ENCODE peak calls at places on chromosome 6, in eight cellular contexts. Y, J, O, M, K, N, Q and E are unnamed samples.

GRCh38 chr6:12973302-12973865 is 256.8 kb downstream of the PHACTR1 start:
- DNase-seq in O (no peak), J (no peak), N (no peak), Q (no peak), Y (no peak), M (peak; percentile 49), K (no peak), E (no peak)

GRCh38 chr6:47343631-47344421 is 34.1 kb upstream of the TNFRSF21 start:
- DNase-seq in Y (no peak), N (peak; percentile 2), J (no peak), M (no peak), K (no peak), O (no peak), Q (no peak), E (no peak)

GRCh38 chr6:147578883-147579282 is 70.4 kb downstream of the SAMD5 start:
- DNase-seq in M (peak; percentile 73), N (no peak), O (no peak), Q (no peak), J (no peak), K (no peak), Y (no peak), E (no peak)

GRCh38 chr6:128690063-128690462 is 169.7 kb upstream of the PTPRK start:
- DNase-seq in Q (no peak), J (no peak), M (no peak), O (no peak), N (no peak), Y (no peak), K (no peak), E (no peak)

GRCh38 chr6:43771210-43771857 is 1.3 kb downstream of the VEGFA start:
- DNase-seq in O (peak; percentile 73), K (peak; percentile 47), N (peak; percentile 45), J (peak; percentile 47), Y (no peak), M (peak; percentile 31), Q (peak; percentile 85), E (no peak)

GRCh38 chr6:147508073-147508870 is at the start of gene SAMD5:
- DNase-seq in J (peak; percentile 35), K (no peak), N (peak; percentile 69), Y (peak; percentile 20), Q (peak; percentile 61), O (peak; percentile 71), M (peak; percentile 45), E (no peak)

GRCh38 chr6:112618796-112619195 is 271.7 kb downstream of the RFPL4B start:
- DNase-seq in K (no peak), N (peak; percentile 46), J (no peak), Q (no peak), M (no peak), Y (no peak), O (no peak), E (no peak)

GRCh38 chr6:160217073-160217472 is 41.5 kb downstream of the SLC22A2 start:
- DNase-seq in O (no peak), Q (no peak), Y (no peak), K (no peak), N (no peak), M (no peak), J (no peak), E (no peak)

GRCh38 chr6:10684618-10685017 is 9.8 kb downstream of the C6orf52 start:
- DNase-seq in N (no peak), Y (no peak), K (no peak), J (no peak), Q (no peak), O (no peak), M (no peak), E (no peak)

GRCh38 chr6:19834858-19835257 is 2.3 kb upstream of the ID4 start:
- DNase-seq in K (no peak), N (no peak), O (no peak), J (no peak), M (no peak), Q (no peak), Y (no peak), E (no peak)

GRCh38 chr6:146915671-146916127 is 288.5 kb upstream of the STXBP5 start:
- DNase-seq in M (peak; percentile 80), K (no peak), O (no peak), J (no peak), N (no peak), Q (no peak), Y (no peak), E (no peak)

GRCh38 chr6:144931172-144932035 is 646.3 kb downstream of the UTRN start:
- DNase-seq in N (peak; percentile 64), K (peak; percentile 20), J (peak; percentile 27), Y (no peak), O (no peak), Q (no peak), M (peak; percentile 42), E (no peak)

GRCh38 chr6:5401845-5402738 is 140.8 kb downstream of the FARS2 start:
- DNase-seq in J (no peak), N (no peak), O (no peak), K (no peak), Q (no peak), M (peak; percentile 32), Y (no peak), E (no peak)

DNA sequence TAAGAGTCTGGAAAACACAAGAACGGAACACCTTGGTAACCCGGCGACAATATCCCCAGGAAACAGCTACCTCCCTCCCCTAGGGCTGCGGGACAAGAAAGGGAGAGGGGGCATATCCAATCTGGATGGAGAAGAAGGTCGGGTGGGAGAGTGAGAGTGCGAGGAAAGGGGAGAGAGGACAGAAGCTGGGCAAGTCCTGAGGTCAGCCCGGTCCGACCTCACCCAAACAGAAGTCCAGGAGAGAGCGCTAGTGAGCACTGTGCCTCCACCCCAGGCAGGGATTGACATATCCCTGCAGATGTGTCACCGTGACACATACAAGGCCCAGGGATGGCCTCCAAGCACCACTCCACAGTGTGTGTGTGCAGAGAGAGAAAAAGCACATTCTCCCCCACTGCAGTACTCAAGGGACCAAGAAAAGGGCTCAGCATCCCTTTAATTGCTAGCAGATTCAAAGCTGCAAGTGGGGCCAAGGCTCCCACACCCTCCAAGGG is 3.3 kb downstream of the PXDC1 start:
- DNase-seq in M (peak; percentile 73), N (peak; percentile 64), J (no peak), O (peak; percentile 66), Q (peak; percentile 85), Y (peak; percentile 24), K (peak; percentile 20), E (peak; percentile 34)
- H3K4me3 ChIP-seq in M (no peak overlapping the region), N (no peak overlapping the region), J (no peak overlapping the region), O (peak overlapping the region; percentile 97), Q (peak overlapping the region; percentile 98), Y (peak overlapping the region; percentile 65), K (no peak overlapping the region), E (no peak overlapping the region)

DNA sequence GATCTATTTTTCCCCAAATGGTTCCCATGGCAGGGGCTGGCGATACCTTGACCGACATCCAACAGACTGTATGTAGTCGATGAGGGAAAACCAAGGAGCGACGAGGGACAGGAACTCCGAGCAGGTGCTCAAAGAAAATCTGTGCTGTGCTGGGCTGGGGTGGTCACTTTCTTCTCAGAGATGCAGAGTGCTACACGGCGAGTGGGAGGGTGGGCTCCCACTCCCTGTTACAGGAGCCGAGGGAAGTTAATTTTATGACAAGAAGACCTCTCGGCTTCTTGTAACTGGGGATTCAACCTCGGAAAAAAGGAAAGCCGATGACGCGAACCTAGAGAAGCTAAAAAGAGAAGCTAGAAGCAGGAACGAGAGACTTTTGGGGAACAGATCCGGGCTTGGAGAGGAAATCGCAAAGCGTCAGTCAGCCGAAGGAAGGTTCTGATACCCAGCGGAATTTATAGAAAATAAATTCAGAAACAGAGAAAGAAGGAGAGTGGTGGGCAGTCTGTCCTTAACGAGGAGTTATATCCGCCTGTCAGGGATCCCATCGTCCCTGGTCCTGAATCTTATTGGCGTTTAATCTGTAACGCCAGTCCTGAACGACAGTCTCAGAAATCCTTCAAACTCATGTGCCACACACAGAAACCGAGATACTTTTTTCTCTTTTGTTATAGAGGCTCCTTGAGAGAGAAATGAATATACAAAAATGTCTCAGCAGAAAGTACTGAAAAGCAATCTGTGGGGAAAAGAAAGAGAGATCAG is 84.6 kb upstream of the ZNF322 start:
- DNase-seq in K (no peak), Q (no peak), Y (no peak), O (no peak), M (no peak), J (no peak), N (no peak), E (no peak)
- H3K4me3 ChIP-seq in K (no peak overlapping the region), Q (no peak overlapping the region), Y (peak overlapping the region; percentile 23), O (no peak overlapping the region), M (peak overlapping the region; percentile 39), J (no peak overlapping the region), N (no peak overlapping the region), E (no peak overlapping the region)

GRCh38 chr6:34234667-34235604 is 1.7 kb upstream of the HMGA1 start:
- DNase-seq in M (no peak), K (peak; percentile 26), J (no peak), O (peak; percentile 28), Y (no peak), N (peak; percentile 71), Q (no peak), E (no peak)

GRCh38 chr6:34237722-34238506 is 1.2 kb downstream of the HMGA1 start:
- DNase-seq in J (no peak), Y (no peak), O (peak; percentile 45), M (no peak), Q (no peak), K (peak; percentile 77), N (peak; percentile 43), E (no peak)

GRCh38 chr6:34237316-34237721 is 646 bp downstream of the HMGA1 start:
- DNase-seq in J (no peak), K (peak; percentile 36), O (peak; percentile 39), M (no peak), Y (no peak), Q (no peak), N (peak; percentile 47), E (no peak)

GRCh38 chr6:34235605-34236422 is 859 bp upstream of the HMGA1 start:
- DNase-seq in K (peak; percentile 80), M (peak; percentile 89), N (peak; percentile 50), Q (peak; percentile 72), O (peak; percentile 62), J (peak; percentile 33), Y (no peak), E (no peak)

DNA sequence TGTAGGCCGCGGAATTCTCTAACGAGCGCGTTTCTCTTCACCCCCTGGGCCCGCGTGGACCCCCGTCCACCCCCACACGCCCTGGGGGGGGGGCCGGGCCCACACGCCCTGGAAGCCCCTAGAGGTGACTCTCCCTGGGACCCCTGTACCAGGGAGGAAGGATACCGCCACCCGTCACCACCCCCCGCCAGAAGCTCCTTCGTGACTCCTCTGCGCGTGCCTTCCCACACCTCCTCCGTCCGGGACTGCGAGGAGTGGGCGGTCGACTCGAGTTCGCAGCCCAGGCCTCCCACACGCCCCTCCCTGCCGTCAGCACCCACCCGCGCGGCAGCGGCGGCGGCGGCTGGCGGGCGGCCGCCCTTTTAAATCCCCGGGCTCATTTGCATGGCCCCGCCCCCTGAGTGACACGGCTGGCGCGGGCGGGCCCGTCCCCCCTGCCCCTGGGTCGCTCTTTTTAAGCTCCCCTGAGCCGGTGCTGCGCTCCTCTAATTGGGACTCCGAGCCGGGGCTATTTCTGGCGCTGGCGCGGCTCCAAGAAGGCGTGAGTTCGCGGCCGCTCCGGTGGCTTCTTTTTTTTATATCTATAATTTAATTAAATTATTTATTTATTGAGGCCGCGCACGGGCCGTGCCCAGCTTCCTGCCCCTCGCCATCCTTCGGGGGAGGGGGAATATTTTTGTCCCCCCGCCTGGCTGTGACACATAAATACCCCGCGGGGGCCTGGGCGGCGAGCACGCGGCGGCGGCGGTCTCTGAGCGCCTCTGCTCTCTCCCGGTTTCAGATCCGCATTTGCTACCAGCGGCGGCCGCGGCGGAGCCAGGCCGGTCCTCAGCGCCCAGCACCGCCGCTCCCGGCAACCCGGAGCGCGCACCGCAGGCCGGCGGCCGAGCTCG is at the start of gene HMGA1:
- DNase-seq in J (peak; percentile 88), O (peak; percentile 89), Q (peak; percentile 92), Y (no peak), M (peak; percentile 63), K (peak; percentile 83), N (peak; percentile 93), E (peak; percentile 58)
- H3K4me3 ChIP-seq in J (peak within 1 kb of the TSS; percentile 50), O (peak within 1 kb of the TSS; percentile 72), Q (peak within 1 kb of the TSS; percentile 81), Y (peak within 1 kb of the TSS; percentile 80), M (peak within 1 kb of the TSS; percentile 85), K (peak within 1 kb of the TSS; percentile 79), N (peak within 1 kb of the TSS; percentile 68), E (peak within 1 kb of the TSS; percentile 88)

GRCh38 chr6:28977351-28978136 is 27.6 kb downstream of the ZNF311 start:
- DNase-seq in Q (peak; percentile 65), K (no peak), N (no peak), O (no peak), J (no peak), M (peak; percentile 68), Y (no peak), E (no peak)
- H3K4me3 ChIP-seq in Q (no peak overlapping the region), K (peak overlapping the region; percentile 38), N (no peak overlapping the region), O (peak overlapping the region; percentile 37), J (no peak overlapping the region), M (no peak overlapping the region), Y (peak overlapping the region; percentile 37), E (no peak overlapping the region)